ENCODE peak calls at places on chromosomes 2 and 18, in nine cellular contexts. B is fibroblast of lung; P is cardiac fibroblast; R is GM20000; Y is mesothelial cell of epicardium; M is spleen; V is nephron progenitor cell; S is Panc1; D is stimulated activated effector memory CD8-positive, alpha-beta T cell treated with anti-CD3 and anti-CD28 coated beads, Interleukin-12 subunit alpha, Interleukin-12 subunit beta, amount 100 ng/mL, for 72 hours. N is an unnamed sample.

GRCh38 chr2:165698621-165698946 is 95.5 kb downstream of the GALNT3 start:
- DNase-seq in B (peak), P (peak), R (peak), Y (no peak), M (no peak), V (peak), S (peak), D (no peak), N (no peak)

GRCh38 chr2:25808006-25808383 is 70.3 kb downstream of the ASXL2 start:
- DNase-seq in B (peak), P (no peak), R (no peak), Y (no peak), M (no peak), V (no peak), S (no peak), D (no peak), N (no peak)

GRCh38 chr18:48007955-48008701 is 77.7 kb upstream of the SMAD2 start:
- DNase-seq in B (peak), P (peak), R (peak), Y (peak), M (peak), V (peak), S (no peak), D (peak), N (peak)

GRCh38 chr2:216034065-216034464 is 20.7 kb upstream of the MREG start:
- DNase-seq in B (peak), P (peak), R (peak), Y (peak), M (peak), V (peak), S (no peak), D (peak), N (no peak)

GRCh38 chr18:78679061-78679460 is 300.6 kb upstream of the SALL3 start:
- DNase-seq in B (no peak), P (no peak), R (no peak), Y (no peak), M (peak), V (no peak), S (no peak), D (no peak), N (no peak)

GRCh38 chr2:11044201-11044600 is 111.1 kb upstream of the SLC66A3 start:
- DNase-seq in B (no peak), P (no peak), R (no peak), Y (no peak), M (no peak), V (no peak), S (no peak), D (no peak), N (no peak)

GRCh38 chr2:27989149-27989548 is 98.6 kb downstream of the BABAM2 start:
- DNase-seq in B (peak), P (no peak), R (no peak), Y (no peak), M (no peak), V (no peak), S (no peak), D (no peak), N (no peak)

GRCh38 chr2:95052301-95052700 is 26.8 kb downstream of the MAL start:
- DNase-seq in B (no peak), P (no peak), R (no peak), Y (no peak), M (peak), V (peak), S (no peak), D (no peak), N (no peak)

GRCh38 chr18:45090526-45091140 is 409.9 kb downstream of the SETBP1 start:
- DNase-seq in B (no peak), P (no peak), R (no peak), Y (no peak), M (no peak), V (no peak), S (no peak), D (no peak), N (no peak)

GRCh38 chr2:237980751-237981150 is 13.9 kb downstream of the UBE2F start:
- DNase-seq in B (peak), P (no peak), R (no peak), Y (no peak), M (no peak), V (no peak), S (no peak), D (no peak), N (no peak)

GRCh38 chr2:202944816-202945215 is 32.7 kb downstream of the CARF start:
- DNase-seq in B (peak), P (no peak), R (no peak), Y (no peak), M (no peak), V (no peak), S (no peak), D (no peak), N (no peak)

GRCh38 chr2:195763866-195764265 is 106.8 kb downstream of the SLC39A10 start:
- DNase-seq in B (no peak), P (no peak), R (no peak), Y (no peak), M (no peak), V (no peak), S (no peak), D (no peak), N (no peak)

GRCh38 chr2:8796878-8797550 is 40.4 kb downstream of the KIDINS220 start:
- DNase-seq in B (no peak), P (no peak), R (peak), Y (no peak), M (no peak), V (no peak), S (no peak), D (no peak), N (no peak)

GRCh38 chr18:45802814-45803492 is 22.5 kb upstream of the SIGLEC15 start:
- DNase-seq in B (peak), P (peak), R (no peak), Y (no peak), M (no peak), V (no peak), S (peak), D (no peak), N (no peak)

GRCh38 chr18:25282282-25282681 is 69.7 kb downstream of the ZNF521 start:
- DNase-seq in B (no peak), P (no peak), R (no peak), Y (no peak), M (no peak), V (no peak), S (no peak), D (no peak), N (no peak)

GRCh38 chr18:70207181-70207580 is 1.7 kb upstream of the RTTN start:
- DNase-seq in B (no peak), P (no peak), R (no peak), Y (no peak), M (no peak), V (no peak), S (no peak), D (no peak), N (no peak)

GRCh38 chr2:224523626-224524577 is 61.3 kb downstream of the CUL3 start:
- DNase-seq in B (peak), P (no peak), R (no peak), Y (no peak), M (no peak), V (no peak), S (no peak), D (no peak), N (no peak)

GRCh38 chr2:135676031-135676430 is 65.6 kb upstream of the UBXN4 start:
- DNase-seq in B (no peak), P (peak), R (no peak), Y (no peak), M (no peak), V (no peak), S (no peak), D (no peak), N (no peak)

GRCh38 chr2:106885326-106885725 is 641 bp downstream of the ST6GAL2 start:
- DNase-seq in B (peak), P (peak), R (no peak), Y (no peak), M (no peak), V (no peak), S (no peak), D (no peak), N (no peak)

GRCh38 chr2:189336276-189336975 is 104.8 kb upstream of the WDR75 start:
- DNase-seq in B (no peak), P (no peak), R (no peak), Y (no peak), M (no peak), V (no peak), S (no peak), D (no peak), N (no peak)

GRCh38 chr2:83233284-83233683 is 1225.8 kb downstream of the SUCLG1 start:
- DNase-seq in B (no peak), P (no peak), R (no peak), Y (no peak), M (no peak), V (no peak), S (no peak), D (no peak), N (no peak)

GRCh38 chr2:217946071-217946470 is 56.7 kb downstream of the TNS1 start:
- DNase-seq in B (no peak), P (no peak), R (no peak), Y (no peak), M (peak), V (no peak), S (no peak), D (no peak), N (no peak)

GRCh38 chr2:237122214-237122666 is 36.6 kb downstream of the COPS8 start:
- DNase-seq in B (peak), P (peak), R (peak), Y (no peak), M (no peak), V (peak), S (peak), D (peak), N (peak)

GRCh38 chr18:45839415-45840395 is 14.2 kb downstream of the SIGLEC15 start:
- DNase-seq in B (peak), P (peak), R (no peak), Y (no peak), M (peak), V (no peak), S (no peak), D (no peak), N (no peak)

GRCh38 chr2:63023444-63023843 is 27.2 kb upstream of the OTX1 start:
- DNase-seq in B (peak), P (peak), R (peak), Y (no peak), M (no peak), V (no peak), S (peak), D (no peak), N (no peak)

GRCh38 chr18:58224425-58224750 is 180.4 kb downstream of the NEDD4L start:
- DNase-seq in B (peak), P (no peak), R (no peak), Y (no peak), M (no peak), V (no peak), S (no peak), D (no peak), N (no peak)

GRCh38 chr18:63182861-63183260 is 136.7 kb downstream of the BCL2 start:
- DNase-seq in B (no peak), P (no peak), R (no peak), Y (no peak), M (peak), V (no peak), S (no peak), D (no peak), N (no peak)

GRCh38 chr2:54394392-54394791 is 61.7 kb upstream of the SPTBN1 start:
- DNase-seq in B (no peak), P (no peak), R (no peak), Y (no peak), M (no peak), V (no peak), S (no peak), D (peak), N (no peak)

GRCh38 chr2:48248251-48248933 is 281.6 kb upstream of the STON1 start:
- DNase-seq in B (peak), P (peak), R (peak), Y (no peak), M (no peak), V (no peak), S (peak), D (no peak), N (peak)

GRCh38 chr2:220660277-220661155 is 911.6 kb downstream of the EPHA4 start:
- DNase-seq in B (no peak), P (no peak), R (no peak), Y (no peak), M (no peak), V (no peak), S (no peak), D (no peak), N (no peak)